ENCODE peak calls at places on chromosomes 16 and 17, in five cellular contexts. C is upper lobe of left lung, V is HL-60, I is suprapubic skin, P is SK-N-SH. Q is an unnamed sample.

GRCh38 chr16:48811478-48811877 is 201.5 kb upstream of the N4BP1 start:
- DNase-seq in V (no peak), I (no peak), C (no peak), P (no peak), Q (no peak)

GRCh38 chr16:56988948-56989945 is at the start of gene NLRC5:
- DNase-seq in V (peak), C (peak), I (peak), P (peak), Q (no peak)

GRCh38 chr16:69055003-69055402 is 50.5 kb upstream of the HAS3 start:
- DNase-seq in V (no peak), C (no peak), P (no peak), I (no peak), Q (no peak)

GRCh38 chr16:26951950-26952349 is 114.8 kb upstream of the C16orf82 start:
- DNase-seq in V (no peak), C (no peak), P (no peak), I (no peak), Q (no peak)

GRCh38 chr17:7541074-7541621 is 7.7 kb upstream of the TNFSF12 start:
- DNase-seq in C (no peak), P (no peak), I (no peak), V (no peak), Q (no peak)

GRCh38 chr17:29124931-29125270 is 55.3 kb downstream of the MYO18A start:
- DNase-seq in P (no peak), C (peak), I (no peak), V (no peak), Q (no peak)

GRCh38 chr17:46890638-46891037 is 32.3 kb upstream of the GOSR2 start:
- DNase-seq in P (no peak), C (no peak), V (no peak), I (no peak), Q (no peak)

GRCh38 chr16:31301708-31302400 is 42.1 kb downstream of the ITGAM start:
- DNase-seq in I (no peak), P (no peak), V (peak), C (peak), Q (no peak)

GRCh38 chr16:30659507-30660423 is 1.5 kb downstream of the FBRS start:
- DNase-seq in P (peak), C (peak), I (no peak), V (no peak), Q (no peak)

GRCh38 chr17:64329571-64329970 is 61.1 kb downstream of the PECAM1 start:
- DNase-seq in I (no peak), V (no peak), C (no peak), P (no peak), Q (no peak)
- H3K27ac ChIP-seq in I (no peak), V (no peak), C (peak), P (no peak), Q (no peak)

GRCh38 chr16:15742716-15743115 is 92.7 kb downstream of the NDE1 start:
- DNase-seq in C (no peak), I (no peak), P (no peak), V (no peak), Q (no peak)
- TF ChIP-seq POLR2AphosphoS5 in C (no peak), I (no peak), P (no peak), V (no peak), Q (no peak)

GRCh38 chr17:66571745-66572144 is 263.2 kb upstream of the CACNG5 start:
- DNase-seq in V (no peak), I (no peak), P (no peak), C (no peak), Q (no peak)

GRCh38 chr17:66570353-66571195 is 264.3 kb upstream of the CACNG5 start:
- DNase-seq in P (no peak), C (no peak), V (no peak), I (no peak), Q (no peak)

GRCh38 chr17:66576473-66576872 is 258.4 kb upstream of the CACNG5 start:
- DNase-seq in V (no peak), I (no peak), P (no peak), C (no peak), Q (no peak)

GRCh38 chr17:66574123-66574522 is 260.8 kb upstream of the CACNG5 start:
- DNase-seq in P (no peak), I (no peak), V (no peak), C (no peak), Q (no peak)

DNA sequence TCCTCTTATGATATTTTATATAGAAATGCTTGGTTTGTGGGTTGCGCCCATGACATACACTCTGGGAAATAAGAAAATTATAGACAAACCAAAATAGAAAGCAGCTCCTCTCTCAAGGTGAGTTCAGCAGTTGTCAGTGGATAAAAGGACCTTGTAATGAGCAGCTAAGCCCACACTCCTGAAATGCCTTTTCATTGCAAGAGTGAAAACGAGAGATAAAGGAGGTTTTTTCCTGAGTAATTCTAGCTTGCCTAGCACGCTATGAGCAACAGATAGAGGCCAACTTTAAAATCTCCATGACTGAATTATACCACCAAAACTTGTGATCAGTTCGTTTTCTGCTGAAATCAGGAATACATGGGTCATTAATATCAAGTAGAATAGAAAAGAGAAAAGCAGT is 261.8 kb upstream of the CACNG5 start:
- DNase-seq in P (no peak), C (no peak), V (no peak), I (no peak), Q (no peak)
- H3K4me3 ChIP-seq in P (no peak), C (no peak), V (no peak), I (no peak), Q (no peak)

DNA sequence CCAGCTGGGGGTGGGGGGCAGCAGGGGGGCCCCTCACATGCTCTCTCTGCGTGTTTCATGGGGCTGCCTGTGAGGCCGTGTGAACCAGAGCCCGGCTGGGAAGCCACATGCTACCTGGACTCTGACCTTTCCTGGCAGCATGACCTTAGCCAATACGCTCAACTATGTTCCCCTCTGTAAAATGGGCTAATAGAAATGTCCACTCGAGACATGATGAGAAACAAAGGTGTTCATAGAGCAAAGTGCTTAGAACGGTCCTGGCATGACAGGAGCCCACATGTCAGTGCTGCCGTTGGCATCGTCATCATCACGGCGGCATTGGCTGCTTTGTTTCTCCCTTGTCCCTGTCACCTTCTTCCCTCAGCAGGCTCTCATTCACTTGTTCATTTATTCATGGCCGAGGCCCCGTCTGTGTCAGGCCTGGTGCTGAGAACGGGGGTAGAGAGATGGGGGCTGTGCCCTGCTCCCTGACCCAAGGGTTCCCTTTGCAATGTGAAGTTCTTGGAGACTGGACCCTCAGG is 291.3 kb downstream of the SEC14L1 start:
- DNase-seq in I (no peak), C (no peak), V (no peak), P (no peak), Q (no peak)
- H3K27ac ChIP-seq in I (no peak), C (no peak), V (no peak), P (peak), Q (no peak)

GRCh38 chr16:58001781-58002410 is 689 bp downstream of the USB1 start:
- DNase-seq in I (no peak), V (no peak), P (no peak), C (no peak), Q (no peak)

GRCh38 chr16:58002411-58002790 is 1.2 kb downstream of the USB1 start:
- DNase-seq in V (no peak), I (no peak), C (no peak), P (no peak), Q (no peak)

GRCh38 chr16:57999971-58000705 is at the start of gene ZNF319:
- DNase-seq in I (no peak), C (no peak), P (no peak), V (no peak), Q (no peak)

GRCh38 chr16:57999366-57999970 is 1.0 kb downstream of the ZNF319 start:
- DNase-seq in P (peak), V (no peak), I (peak), C (no peak), Q (no peak)

GRCh38 chr16:58000706-58001676 is at the start of gene USB1:
- DNase-seq in C (peak), I (peak), V (peak), P (peak), Q (peak)
- TF ChIP-seq POLR2AphosphoS5 in C (peak), I (no peak), V (no peak), P (peak), Q (peak)

GRCh38 chr16:72957303-72958277 is 90.3 kb downstream of the ZFHX3 start:
- DNase-seq in I (no peak), V (no peak), C (no peak), P (no peak), Q (no peak)
- H3K4me3 ChIP-seq in I (no peak), V (no peak), C (no peak), P (no peak), Q (no peak)

Q was measured in Panc1.